ENCODE peak calls at places on chromosome 9, in nine cellular contexts. One of them, this sample, is unnamed. For H3K4me1, the result is how much of the 10 kb centered on the place peaks cover.

GRCh38 chr9:123368023-123368422 is 12.0 kb downstream of the CRB2 start:
- DNase-seq in GM23338: no peak
- DNase-seq in mesendoderm: no peak
- DNase-seq in neuronal stem cell: no peak
- DNase-seq in cardiac muscle cell: no peak
- DNase-seq in A549: no peak
- DNase-seq in body of pancreas: no peak
- DNase-seq in transverse colon: no peak
- DNase-seq in SJCRH30: no peak
- DNase-seq in this sample: no peak

GRCh38 chr9:14500705-14501104 is 186.8 kb upstream of the NFIB start:
- DNase-seq in GM23338: no peak
- DNase-seq in mesendoderm: no peak
- DNase-seq in neuronal stem cell: no peak
- DNase-seq in cardiac muscle cell: no peak
- DNase-seq in A549: no peak
- DNase-seq in body of pancreas: no peak
- DNase-seq in transverse colon: no peak
- DNase-seq in SJCRH30: no peak
- DNase-seq in this sample: no peak

GRCh38 chr9:82147798-82148440 is 159.3 kb downstream of the SPATA31D1 start:
- DNase-seq in GM23338: no peak
- DNase-seq in mesendoderm: no peak
- DNase-seq in neuronal stem cell: no peak
- DNase-seq in cardiac muscle cell: no peak
- DNase-seq in A549: no peak
- DNase-seq in body of pancreas: no peak
- DNase-seq in transverse colon: no peak
- DNase-seq in SJCRH30: no peak
- DNase-seq in this sample: no peak

GRCh38 chr9:90770339-90770738 is 31.3 kb upstream of the SYK start:
- DNase-seq in GM23338: no peak
- DNase-seq in mesendoderm: no peak
- DNase-seq in neuronal stem cell: no peak
- DNase-seq in cardiac muscle cell: no peak
- DNase-seq in A549: no peak
- DNase-seq in body of pancreas: no peak
- DNase-seq in transverse colon: no peak
- DNase-seq in SJCRH30: no peak
- DNase-seq in this sample: no peak

GRCh38 chr9:123637940-123638634 is 282.1 kb downstream of the CRB2 start:
- DNase-seq in GM23338: no peak
- DNase-seq in mesendoderm: peak
- DNase-seq in neuronal stem cell: no peak
- DNase-seq in cardiac muscle cell: no peak
- DNase-seq in A549: no peak
- DNase-seq in body of pancreas: no peak
- DNase-seq in transverse colon: peak
- DNase-seq in SJCRH30: no peak
- DNase-seq in this sample: peak

GRCh38 chr9:124351672-124352468 is 63.4 kb downstream of the PSMB7 start:
- DNase-seq in GM23338: no peak
- DNase-seq in mesendoderm: no peak
- DNase-seq in neuronal stem cell: no peak
- DNase-seq in cardiac muscle cell: no peak
- DNase-seq in A549: no peak
- DNase-seq in body of pancreas: no peak
- DNase-seq in transverse colon: no peak
- DNase-seq in SJCRH30: no peak
- DNase-seq in this sample: no peak

GRCh38 chr9:23541976-23542375 is 284.1 kb downstream of the ELAVL2 start:
- DNase-seq in GM23338: no peak
- DNase-seq in mesendoderm: no peak
- DNase-seq in neuronal stem cell: no peak
- DNase-seq in cardiac muscle cell: no peak
- DNase-seq in A549: no peak
- DNase-seq in body of pancreas: no peak
- DNase-seq in transverse colon: no peak
- DNase-seq in SJCRH30: peak
- DNase-seq in this sample: no peak

GRCh38 chr9:130948266-130948665 is 9.2 kb upstream of the FIBCD1 start:
- DNase-seq in GM23338: no peak
- DNase-seq in mesendoderm: no peak
- DNase-seq in neuronal stem cell: no peak
- DNase-seq in cardiac muscle cell: no peak
- DNase-seq in A549: no peak
- DNase-seq in body of pancreas: no peak
- DNase-seq in transverse colon: no peak
- DNase-seq in SJCRH30: no peak
- DNase-seq in this sample: no peak

GRCh38 chr9:127758843-127759242 is 19.6 kb downstream of the SH2D3C start:
- DNase-seq in GM23338: no peak
- DNase-seq in mesendoderm: no peak
- DNase-seq in neuronal stem cell: no peak
- DNase-seq in cardiac muscle cell: no peak
- DNase-seq in A549: no peak
- DNase-seq in body of pancreas: no peak
- DNase-seq in transverse colon: no peak
- DNase-seq in SJCRH30: no peak
- DNase-seq in this sample: no peak

GRCh38 chr9:127762111-127762676 is 16.3 kb downstream of the SH2D3C start:
- DNase-seq in GM23338: no peak
- DNase-seq in mesendoderm: peak
- DNase-seq in neuronal stem cell: no peak
- DNase-seq in cardiac muscle cell: no peak
- DNase-seq in A549: no peak
- DNase-seq in body of pancreas: no peak
- DNase-seq in transverse colon: no peak
- DNase-seq in SJCRH30: no peak
- DNase-seq in this sample: no peak

GRCh38 chr9:127761491-127761904 is 17.0 kb downstream of the SH2D3C start:
- DNase-seq in GM23338: no peak
- DNase-seq in mesendoderm: peak
- DNase-seq in neuronal stem cell: no peak
- DNase-seq in cardiac muscle cell: no peak
- DNase-seq in A549: no peak
- DNase-seq in body of pancreas: no peak
- DNase-seq in transverse colon: no peak
- DNase-seq in SJCRH30: no peak
- DNase-seq in this sample: no peak

GRCh38 chr9:127763918-127764384 is 14.5 kb downstream of the SH2D3C start:
- DNase-seq in GM23338: peak
- DNase-seq in mesendoderm: peak
- DNase-seq in neuronal stem cell: peak
- DNase-seq in cardiac muscle cell: no peak
- DNase-seq in A549: no peak
- DNase-seq in body of pancreas: peak
- DNase-seq in transverse colon: peak
- DNase-seq in SJCRH30: no peak
- DNase-seq in this sample: peak

DNA sequence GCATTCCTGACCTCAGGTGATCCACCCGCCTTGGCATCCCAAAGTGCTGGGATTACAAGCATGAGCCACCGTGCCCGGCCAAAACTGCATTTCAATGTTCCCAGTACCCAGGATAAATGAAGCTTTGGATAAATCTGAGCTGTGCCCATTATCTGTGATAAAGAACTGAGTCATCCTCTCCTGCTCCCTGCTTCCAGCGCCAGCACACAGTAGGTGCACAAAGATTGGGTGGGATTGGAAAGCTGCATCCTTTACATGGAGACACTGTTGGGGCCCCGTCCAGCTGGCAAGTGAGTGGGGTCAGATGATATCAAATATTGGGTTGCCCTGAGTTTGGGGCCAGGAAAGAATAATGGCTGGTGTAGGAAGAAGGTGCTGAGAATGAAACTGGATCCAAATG is 17.4 kb downstream of the SH2D3C start:
- DNase-seq in GM23338: no peak
- DNase-seq in mesendoderm: no peak
- DNase-seq in neuronal stem cell: no peak
- DNase-seq in cardiac muscle cell: no peak
- DNase-seq in A549: no peak
- DNase-seq in body of pancreas: no peak
- DNase-seq in transverse colon: no peak
- DNase-seq in SJCRH30: no peak
- DNase-seq in this sample: no peak
- H3K4me3 ChIP-seq in GM23338: no peak
- H3K4me3 ChIP-seq in mesendoderm: no peak
- H3K4me3 ChIP-seq in neuronal stem cell: no peak
- H3K4me3 ChIP-seq in cardiac muscle cell: no peak
- H3K4me3 ChIP-seq in A549: no peak
- H3K4me3 ChIP-seq in body of pancreas: no peak
- H3K4me3 ChIP-seq in transverse colon: no peak
- H3K4me3 ChIP-seq in SJCRH30: no peak
- H3K4me3 ChIP-seq in this sample: no peak

GRCh38 chr9:126804696-126805545 is at the start of gene ZBTB43:
- DNase-seq in GM23338: peak
- DNase-seq in mesendoderm: peak
- DNase-seq in neuronal stem cell: peak
- DNase-seq in cardiac muscle cell: peak
- DNase-seq in A549: peak
- DNase-seq in body of pancreas: peak
- DNase-seq in transverse colon: peak
- DNase-seq in SJCRH30: peak
- DNase-seq in this sample: peak

GRCh38 chr9:126809068-126809467 is 4.2 kb downstream of the ZBTB43 start:
- DNase-seq in GM23338: no peak
- DNase-seq in mesendoderm: no peak
- DNase-seq in neuronal stem cell: no peak
- DNase-seq in cardiac muscle cell: no peak
- DNase-seq in A549: no peak
- DNase-seq in body of pancreas: no peak
- DNase-seq in transverse colon: no peak
- DNase-seq in SJCRH30: no peak
- DNase-seq in this sample: no peak

GRCh38 chr9:126804198-126804695 is 593 bp upstream of the ZBTB43 start:
- DNase-seq in GM23338: no peak
- DNase-seq in mesendoderm: no peak
- DNase-seq in neuronal stem cell: no peak
- DNase-seq in cardiac muscle cell: no peak
- DNase-seq in A549: no peak
- DNase-seq in body of pancreas: no peak
- DNase-seq in transverse colon: no peak
- DNase-seq in SJCRH30: no peak
- DNase-seq in this sample: no peak

GRCh38 chr9:126805546-126806262 is 864 bp downstream of the ZBTB43 start:
- DNase-seq in GM23338: peak
- DNase-seq in mesendoderm: peak
- DNase-seq in neuronal stem cell: no peak
- DNase-seq in cardiac muscle cell: peak
- DNase-seq in A549: no peak
- DNase-seq in body of pancreas: peak
- DNase-seq in transverse colon: peak
- DNase-seq in SJCRH30: peak
- DNase-seq in this sample: peak

GRCh38 chr9:126806336-126806735 is 1.5 kb downstream of the ZBTB43 start:
- DNase-seq in GM23338: no peak
- DNase-seq in mesendoderm: no peak
- DNase-seq in neuronal stem cell: no peak
- DNase-seq in cardiac muscle cell: no peak
- DNase-seq in A549: no peak
- DNase-seq in body of pancreas: no peak
- DNase-seq in transverse colon: no peak
- DNase-seq in SJCRH30: no peak
- DNase-seq in this sample: no peak
- H3K4me1 ChIP-seq in GM23338: under half
- H3K4me1 ChIP-seq in mesendoderm: under half
- H3K4me1 ChIP-seq in neuronal stem cell: under half
- H3K4me1 ChIP-seq in cardiac muscle cell: under half
- H3K4me1 ChIP-seq in A549: under half
- H3K4me1 ChIP-seq in body of pancreas: under half
- H3K4me1 ChIP-seq in transverse colon: under half
- H3K4me1 ChIP-seq in SJCRH30: under half
- H3K4me1 ChIP-seq in this sample: under half

DNA sequence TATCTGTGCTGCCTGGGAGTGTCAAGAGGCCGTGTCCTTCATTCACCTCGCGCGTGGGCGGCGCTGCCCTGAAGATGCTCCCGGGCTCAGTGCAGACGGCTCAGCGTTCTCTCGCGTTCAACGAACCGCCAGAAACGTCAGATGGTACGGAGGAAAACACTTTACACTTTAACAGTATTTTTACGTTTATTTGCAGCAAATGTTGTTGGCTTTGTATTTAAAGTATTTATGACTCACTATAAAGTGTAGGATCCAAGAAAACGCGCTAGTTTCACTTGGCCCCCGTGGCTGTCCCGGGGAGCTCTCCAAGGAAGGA is 544 bp upstream of the ERCC6L2 start:
- DNase-seq in GM23338: peak
- DNase-seq in mesendoderm: no peak
- DNase-seq in neuronal stem cell: peak
- DNase-seq in cardiac muscle cell: peak
- DNase-seq in A549: peak
- DNase-seq in body of pancreas: peak
- DNase-seq in transverse colon: peak
- DNase-seq in SJCRH30: peak
- DNase-seq in this sample: peak
- H3K27ac ChIP-seq in GM23338: peak
- H3K27ac ChIP-seq in mesendoderm: peak
- H3K27ac ChIP-seq in neuronal stem cell: peak
- H3K27ac ChIP-seq in cardiac muscle cell: no peak
- H3K27ac ChIP-seq in A549: no peak
- H3K27ac ChIP-seq in body of pancreas: no peak
- H3K27ac ChIP-seq in transverse colon: no peak
- H3K27ac ChIP-seq in SJCRH30: no peak
- H3K27ac ChIP-seq in this sample: no peak

GRCh38 chr9:136757751-136758140 is 297 bp downstream of the LCN8 start:
- DNase-seq in GM23338: no peak
- DNase-seq in mesendoderm: no peak
- DNase-seq in neuronal stem cell: no peak
- DNase-seq in cardiac muscle cell: no peak
- DNase-seq in A549: no peak
- DNase-seq in body of pancreas: no peak
- DNase-seq in transverse colon: no peak
- DNase-seq in SJCRH30: no peak
- DNase-seq in this sample: no peak

GRCh38 chr9:136756836-136757235 is 1.2 kb downstream of the LCN8 start:
- DNase-seq in GM23338: no peak
- DNase-seq in mesendoderm: no peak
- DNase-seq in neuronal stem cell: no peak
- DNase-seq in cardiac muscle cell: no peak
- DNase-seq in A549: no peak
- DNase-seq in body of pancreas: no peak
- DNase-seq in transverse colon: no peak
- DNase-seq in SJCRH30: no peak
- DNase-seq in this sample: no peak

GRCh38 chr9:136759001-136759400 is 958 bp upstream of the LCN8 start:
- DNase-seq in GM23338: no peak
- DNase-seq in mesendoderm: no peak
- DNase-seq in neuronal stem cell: no peak
- DNase-seq in cardiac muscle cell: no peak
- DNase-seq in A549: no peak
- DNase-seq in body of pancreas: no peak
- DNase-seq in transverse colon: no peak
- DNase-seq in SJCRH30: no peak
- DNase-seq in this sample: no peak

GRCh38 chr9:136756134-136756438 is 2.0 kb downstream of the LCN8 start:
- DNase-seq in GM23338: no peak
- DNase-seq in mesendoderm: no peak
- DNase-seq in neuronal stem cell: no peak
- DNase-seq in cardiac muscle cell: no peak
- DNase-seq in A549: no peak
- DNase-seq in body of pancreas: no peak
- DNase-seq in transverse colon: no peak
- DNase-seq in SJCRH30: no peak
- DNase-seq in this sample: no peak

GRCh38 chr9:136757328-136757727 is 715 bp downstream of the LCN8 start:
- DNase-seq in GM23338: no peak
- DNase-seq in mesendoderm: no peak
- DNase-seq in neuronal stem cell: no peak
- DNase-seq in cardiac muscle cell: no peak
- DNase-seq in A549: no peak
- DNase-seq in body of pancreas: no peak
- DNase-seq in transverse colon: no peak
- DNase-seq in SJCRH30: peak
- DNase-seq in this sample: no peak
- H3K4me3 ChIP-seq in GM23338: no peak
- H3K4me3 ChIP-seq in mesendoderm: no peak
- H3K4me3 ChIP-seq in neuronal stem cell: no peak
- H3K4me3 ChIP-seq in cardiac muscle cell: no peak
- H3K4me3 ChIP-seq in A549: no peak
- H3K4me3 ChIP-seq in body of pancreas: no peak
- H3K4me3 ChIP-seq in transverse colon: no peak
- H3K4me3 ChIP-seq in SJCRH30: no peak
- H3K4me3 ChIP-seq in this sample: no peak

This sample was measured in small intestine.